ENCODE peak calls at places on chromosomes 4 and X, in six cellular contexts. N is IMR-90, F is K562, J is GM12878, R is A549, Q is HepG2. D is an unnamed sample.

GRCh38 chr4:151659631-151660030 is 101.2 kb downstream of the GATB start:
- DNase-seq in N (no peak), F (no peak), J (no peak), R (no peak), Q (no peak), D (no peak)

GRCh38 chr4:68175562-68176155 is 46.0 kb upstream of the TMPRSS11F start:
- DNase-seq in N (peak), F (peak), J (peak), R (peak), Q (peak), D (peak)

GRCh38 chr4:112327950-112328349 is 30.8 kb downstream of the ALPK1 start:
- DNase-seq in N (peak), F (peak), J (peak), R (no peak), Q (peak), D (peak)

GRCh38 chr4:136306361-136306760 is 1225.9 kb downstream of the PCDH18 start:
- DNase-seq in N (no peak), F (no peak), J (no peak), R (no peak), Q (no peak), D (peak)

GRCh38 chrX:47483310-47484268 is 567 bp upstream of the ZNF41 start:
- DNase-seq in N (peak), F (peak), J (no peak), R (no peak), Q (peak), D (peak)

GRCh38 chr4:54473077-54473545 is 184.6 kb upstream of the KIT start:
- DNase-seq in N (peak), F (peak), J (no peak), R (no peak), Q (peak), D (no peak)

GRCh38 chrX:66013195-66013816 is 26.6 kb downstream of the VSIG4 start:
- DNase-seq in N (no peak), F (no peak), J (no peak), R (no peak), Q (no peak), D (no peak)

GRCh38 chr4:157043131-157043530 is 32.8 kb upstream of the GLRB start:
- DNase-seq in N (peak), F (no peak), J (no peak), R (no peak), Q (peak), D (peak)

GRCh38 chr4:113563691-113564378 is 197.7 kb downstream of the CAMK2D start:
- DNase-seq in N (no peak), F (no peak), J (no peak), R (no peak), Q (no peak), D (no peak)

GRCh38 chr4:185726931-185727330 is 85.1 kb downstream of the SORBS2 start:
- DNase-seq in N (no peak), F (no peak), J (no peak), R (no peak), Q (no peak), D (no peak)

GRCh38 chrX:81414630-81415029 is 212.7 kb downstream of the SH3BGRL start:
- DNase-seq in N (no peak), F (no peak), J (no peak), R (no peak), Q (no peak), D (no peak)

GRCh38 chr4:87419578-87420249 is 2.7 kb upstream of the NUDT9 start:
- DNase-seq in N (no peak), F (no peak), J (no peak), R (no peak), Q (peak), D (no peak)

GRCh38 chr4:140130677-140131076 is 23.3 kb downstream of the MAML3 start:
- DNase-seq in N (peak), F (no peak), J (no peak), R (no peak), Q (no peak), D (no peak)

GRCh38 chrX:109920325-109920724 is 82.6 kb upstream of the TMEM164 start:
- DNase-seq in N (no peak), F (peak), J (no peak), R (no peak), Q (no peak), D (peak)

GRCh38 chrX:15525664-15526416 is 25.2 kb downstream of the BMX start:
- DNase-seq in N (no peak), F (no peak), J (no peak), R (no peak), Q (no peak), D (no peak)

GRCh38 chr4:54363037-54363436 is 133.9 kb downstream of the PDGFRA start:
- DNase-seq in N (no peak), F (no peak), J (no peak), R (no peak), Q (no peak), D (peak)

GRCh38 chr4:141541851-141542250 is 94.5 kb upstream of the IL15 start:
- DNase-seq in N (peak), F (no peak), J (no peak), R (no peak), Q (no peak), D (no peak)

GRCh38 chr4:108107729-108108382 is 60.9 kb downstream of the LEF1 start:
- DNase-seq in N (no peak), F (peak), J (no peak), R (no peak), Q (no peak), D (no peak)

GRCh38 chrX:153973127-153974002 is 811 bp downstream of the TMEM187 start:
- DNase-seq in N (no peak), F (peak), J (no peak), R (no peak), Q (peak), D (no peak)

GRCh38 chr4:1604181-1604705 is 79.9 kb downstream of the FAM53A start:
- DNase-seq in N (no peak), F (no peak), J (no peak), R (peak), Q (no peak), D (no peak)

DNA sequence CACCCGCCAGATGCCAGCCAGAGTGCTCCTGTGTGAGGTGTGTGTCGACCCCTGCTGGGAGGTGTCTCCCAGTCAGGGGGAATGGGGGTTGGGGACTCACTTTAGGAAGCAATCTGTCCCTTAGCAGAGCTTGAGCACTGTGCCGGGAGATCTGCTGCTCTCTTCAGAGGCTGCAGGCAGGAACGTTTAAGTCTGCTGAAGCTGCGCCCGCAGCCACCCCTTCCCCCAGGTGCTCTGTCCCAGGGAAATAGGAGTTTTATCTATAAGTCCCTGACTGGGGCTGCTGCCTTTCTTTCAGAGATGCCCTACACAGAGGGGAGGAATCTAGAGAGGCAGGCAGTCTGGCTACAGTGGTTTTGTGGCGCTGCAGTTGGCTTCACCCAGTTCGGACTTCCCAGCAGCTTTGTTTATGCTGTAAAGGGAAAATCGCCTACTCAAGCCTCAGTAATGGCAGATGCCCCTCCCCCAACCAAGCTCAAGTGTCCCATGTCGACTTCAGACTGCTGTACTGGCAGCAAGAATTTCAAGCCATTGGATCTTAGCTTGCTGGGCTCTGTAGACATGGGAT is 80.8 kb downstream of the CCSER1 start:
- DNase-seq in N (no peak), F (no peak), J (no peak), R (no peak), Q (no peak), D (no peak)
- H3K4me3 ChIP-seq in N (no peak), F (no peak), J (no peak), R (no peak), Q (no peak), D (no peak)

DNA sequence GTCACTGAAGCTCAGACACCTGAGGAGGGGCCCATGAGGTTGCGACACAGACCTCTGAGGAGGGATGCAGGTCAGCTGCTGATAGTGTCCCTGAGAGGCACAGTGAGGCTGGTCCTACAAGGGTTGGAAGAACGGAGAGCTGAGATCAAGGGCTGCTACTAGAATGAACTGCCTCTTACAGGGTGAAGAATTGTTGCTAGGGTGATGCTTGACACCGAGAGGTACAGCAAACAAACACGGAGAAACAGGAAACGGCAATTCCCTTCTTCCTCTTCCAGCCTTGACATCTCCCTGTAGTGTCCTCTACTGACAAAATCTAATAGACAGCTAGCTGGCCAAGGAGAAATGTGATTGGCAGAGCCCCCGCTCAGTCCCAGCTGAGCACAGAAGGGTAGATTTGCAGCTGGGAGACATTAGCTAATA is 11.8 kb upstream of the HPGDS start:
- DNase-seq in N (no peak), F (no peak), J (no peak), R (no peak), Q (no peak), D (no peak)
- TF ChIP-seq SMC3 in N (no peak), F (no peak), J (no peak), R (no peak), Q (no peak), D (no peak)

GRCh38 chr4:76209876-76210275 is 3.7 kb downstream of the SCARB2 start:
- DNase-seq in N (no peak), F (no peak), J (no peak), R (no peak), Q (no peak), D (no peak)
- H3K4me3 ChIP-seq in N (no peak), F (no peak), J (no peak), R (no peak), Q (no peak), D (no peak)

DNA sequence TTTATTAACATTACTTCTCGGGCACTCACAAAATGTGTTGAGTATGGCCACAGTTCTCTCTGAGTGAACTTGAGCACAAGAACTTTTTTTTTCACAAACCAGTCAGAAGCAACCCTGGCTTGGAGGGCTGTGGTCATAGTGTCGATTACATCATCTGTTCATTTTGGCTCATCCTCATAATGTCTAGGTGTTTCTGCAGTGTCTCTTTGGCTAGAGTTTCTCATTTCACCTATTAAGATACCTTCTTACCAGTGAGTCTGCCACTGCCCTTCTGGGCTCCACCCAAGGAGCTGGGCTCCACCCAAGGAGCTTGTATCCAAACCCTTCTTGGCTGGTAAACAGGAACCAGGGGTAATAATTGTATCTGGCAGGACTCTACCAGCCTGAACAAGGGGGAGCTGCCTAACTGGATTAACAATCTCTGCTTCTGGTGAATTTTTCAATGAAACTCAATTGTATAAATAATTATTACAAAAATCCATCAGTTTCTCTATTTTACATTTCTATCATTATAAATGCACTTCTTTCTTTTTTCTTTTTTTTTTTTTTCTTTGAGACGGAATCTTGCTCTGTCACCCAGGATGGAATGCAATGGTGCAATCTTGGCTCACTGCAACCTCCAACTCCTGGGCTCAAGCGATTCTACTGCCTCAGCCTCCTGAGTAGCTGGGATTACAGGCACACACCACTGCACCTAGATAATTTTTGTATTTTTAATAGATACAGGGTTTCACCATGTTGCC is 667.7 kb upstream of the SLIT2 start:
- DNase-seq in N (no peak), F (no peak), J (no peak), R (no peak), Q (no peak), D (no peak)
- TF ChIP-seq SMC3 in N (no peak), F (no peak), J (no peak), R (no peak), Q (no peak), D (no peak)

GRCh38 chrX:117327306-117327705 is 789.3 kb downstream of the KLHL13 start:
- DNase-seq in N (no peak), F (no peak), J (no peak), R (no peak), Q (no peak), D (no peak)
- H3K4me3 ChIP-seq in N (no peak), F (no peak), J (no peak), R (no peak), Q (no peak), D (no peak)

GRCh38 chr4:6937748-6938147 is 28.1 kb downstream of the TBC1D14 start:
- DNase-seq in N (no peak), F (no peak), J (no peak), R (no peak), Q (no peak), D (no peak)

GRCh38 chr4:6939761-6940743 is 30.4 kb downstream of the TBC1D14 start:
- DNase-seq in N (no peak), F (peak), J (no peak), R (no peak), Q (no peak), D (no peak)

GRCh38 chr4:6938758-6939201 is 29.2 kb downstream of the TBC1D14 start:
- DNase-seq in N (no peak), F (no peak), J (no peak), R (no peak), Q (no peak), D (no peak)

GRCh38 chr4:6937201-6937600 is 27.6 kb downstream of the TBC1D14 start:
- DNase-seq in N (no peak), F (no peak), J (no peak), R (no peak), Q (no peak), D (no peak)

DNA sequence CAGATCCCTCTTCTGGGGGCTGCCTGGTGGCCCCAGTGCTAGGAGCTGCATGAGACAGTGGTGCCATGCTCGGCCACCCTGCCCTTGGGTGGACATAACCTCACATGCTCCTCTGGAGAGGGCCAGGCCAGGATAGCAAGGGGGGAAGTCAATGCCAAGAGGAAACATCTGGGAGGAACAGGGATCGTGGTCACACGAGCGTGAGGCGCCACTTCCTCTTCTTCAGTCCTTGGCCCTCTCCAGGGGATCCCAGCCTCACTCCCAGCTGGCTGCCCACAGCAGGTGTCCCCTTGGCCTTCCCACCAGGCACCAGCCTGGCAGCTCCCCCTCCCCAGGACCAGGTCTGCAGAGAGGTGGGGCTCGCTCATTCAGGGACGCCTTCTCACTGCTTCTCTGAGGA is 28.6 kb downstream of the TBC1D14 start:
- DNase-seq in N (no peak), F (no peak), J (no peak), R (no peak), Q (no peak), D (no peak)
- TF ChIP-seq SMC3 in N (no peak), F (no peak), J (no peak), R (no peak), Q (no peak), D (no peak)

GRCh38 chr4:52861879-52862604 is at the start of gene RASL11B:
- DNase-seq in N (peak), F (peak), J (peak), R (peak), Q (peak), D (peak)
- H3K4me3 ChIP-seq in N (peak), F (peak), J (peak), R (peak), Q (peak), D (peak)

GRCh38 chrX:75547137-75547536 is 24.3 kb upstream of the ZDHHC15 start:
- DNase-seq in N (no peak), F (no peak), J (no peak), R (no peak), Q (no peak), D (no peak)

GRCh38 chrX:75546724-75547123 is 23.9 kb upstream of the ZDHHC15 start:
- DNase-seq in N (no peak), F (no peak), J (no peak), R (no peak), Q (no peak), D (no peak)

GRCh38 chrX:75544760-75545159 is 21.9 kb upstream of the ZDHHC15 start:
- DNase-seq in N (no peak), F (no peak), J (no peak), R (no peak), Q (no peak), D (no peak)

GRCh38 chrX:75547783-75548182 is 24.9 kb upstream of the ZDHHC15 start:
- DNase-seq in N (no peak), F (no peak), J (no peak), R (no peak), Q (no peak), D (no peak)
- TF ChIP-seq SMC3 in N (no peak), F (no peak), J (no peak), R (no peak), Q (no peak), D (no peak)

DNA sequence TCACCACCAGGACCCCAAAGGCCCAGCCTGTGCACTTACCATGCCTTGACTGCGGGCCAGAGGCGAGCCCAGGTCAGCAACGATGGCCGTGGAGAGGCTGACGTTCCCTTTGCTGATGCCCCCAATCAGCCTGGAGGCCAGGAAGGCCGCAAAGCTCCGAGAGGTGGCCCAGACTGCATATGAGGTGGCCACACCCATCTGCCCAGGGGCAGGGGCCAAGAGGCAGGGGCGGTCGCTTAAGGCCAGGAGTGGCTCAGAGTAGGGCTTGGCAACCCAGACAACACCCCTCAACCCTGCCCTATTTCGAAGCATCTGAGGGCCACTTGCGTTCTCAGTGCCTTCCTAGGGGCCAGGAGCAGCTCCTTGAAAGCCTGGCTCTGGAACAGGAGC is 30.6 kb downstream of the NOP14 start:
- DNase-seq in N (no peak), F (no peak), J (no peak), R (no peak), Q (no peak), D (no peak)
- H3K4me3 ChIP-seq in N (no peak), F (no peak), J (peak), R (no peak), Q (no peak), D (peak)

DNA sequence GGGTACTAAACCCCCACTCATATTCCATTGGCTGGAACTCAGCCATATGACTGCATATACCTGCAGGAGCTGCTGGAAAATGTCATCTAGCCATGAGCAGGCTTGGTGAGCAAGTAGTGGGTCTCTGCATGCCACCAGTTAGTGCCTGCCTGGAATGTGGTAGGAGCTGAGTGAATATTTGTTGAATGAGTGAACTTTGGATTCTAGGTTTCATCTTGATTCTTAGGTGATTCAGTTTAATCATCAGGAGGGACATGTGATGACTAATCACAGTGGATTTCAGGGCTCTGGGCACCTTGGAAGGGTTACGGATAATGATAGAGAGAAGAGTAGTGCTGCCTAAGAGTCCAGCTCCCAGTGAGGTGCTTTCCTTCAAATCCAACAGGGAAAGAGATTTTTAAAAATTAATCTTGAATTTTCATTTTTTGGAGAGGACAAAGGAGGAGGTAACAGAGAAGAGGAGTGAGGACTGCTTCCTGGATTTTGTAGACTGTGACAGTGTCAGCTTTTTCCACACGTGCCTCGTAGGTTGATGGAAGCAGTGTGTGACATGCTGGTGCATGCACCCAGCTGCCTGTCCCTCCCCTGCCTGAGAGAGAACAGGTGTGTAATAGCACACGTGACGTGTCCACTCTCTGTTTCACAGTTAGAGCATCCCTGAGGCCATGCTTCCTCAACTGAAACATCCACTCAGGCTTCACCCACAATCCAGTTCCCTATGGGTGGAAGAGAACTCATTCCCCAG is 30.4 kb downstream of the NHS start:
- DNase-seq in N (peak), F (no peak), J (no peak), R (peak), Q (peak), D (no peak)
- TF ChIP-seq SMC3 in N (no peak), F (no peak), J (no peak), R (no peak), Q (no peak), D (no peak)